ENCODE peak calls at places on chromosomes 6 and 20, in seven cellular contexts. One of them, this sample, is unnamed.

GRCh38 chr6:145508107-145508506 is 227.2 kb downstream of the EPM2A start:
- DNase-seq in IMR-90: no peak
- DNase-seq in neuronal stem cell: no peak
- DNase-seq in H1: no peak
- DNase-seq in mesendoderm: peak
- DNase-seq in H9: peak
- DNase-seq in trophoblast cell: no peak
- DNase-seq in this sample: no peak

GRCh38 chr20:15560936-15561531 is 1012.2 kb downstream of the KIF16B start:
- DNase-seq in mesendoderm: no peak
- DNase-seq in neuronal stem cell: no peak
- DNase-seq in H9: no peak
- DNase-seq in IMR-90: no peak
- DNase-seq in trophoblast cell: no peak
- DNase-seq in H1: no peak
- DNase-seq in this sample: no peak

GRCh38 chr20:35831029-35831428 is 59.2 kb downstream of the PHF20 start:
- DNase-seq in IMR-90: peak
- DNase-seq in neuronal stem cell: no peak
- DNase-seq in trophoblast cell: no peak
- DNase-seq in H9: no peak
- DNase-seq in H1: no peak
- DNase-seq in mesendoderm: no peak
- DNase-seq in this sample: no peak

GRCh38 chr6:149364558-149364957 is 35.5 kb upstream of the SUMO4 start:
- DNase-seq in H9: no peak
- DNase-seq in H1: no peak
- DNase-seq in IMR-90: peak
- DNase-seq in neuronal stem cell: no peak
- DNase-seq in mesendoderm: no peak
- DNase-seq in trophoblast cell: no peak
- DNase-seq in this sample: peak

GRCh38 chr6:108133594-108134179 is 32.1 kb upstream of the NR2E1 start:
- DNase-seq in mesendoderm: peak
- DNase-seq in IMR-90: peak
- DNase-seq in neuronal stem cell: peak
- DNase-seq in H1: peak
- DNase-seq in trophoblast cell: peak
- DNase-seq in H9: peak
- DNase-seq in this sample: peak

GRCh38 chr6:5833120-5833519 is 173.6 kb downstream of the NRN1 start:
- DNase-seq in H1: no peak
- DNase-seq in mesendoderm: no peak
- DNase-seq in IMR-90: no peak
- DNase-seq in trophoblast cell: no peak
- DNase-seq in H9: no peak
- DNase-seq in neuronal stem cell: no peak
- DNase-seq in this sample: no peak

GRCh38 chr6:4084444-4085328 is 5.7 kb upstream of the FAM217A start:
- DNase-seq in IMR-90: no peak
- DNase-seq in H1: no peak
- DNase-seq in neuronal stem cell: no peak
- DNase-seq in trophoblast cell: no peak
- DNase-seq in mesendoderm: no peak
- DNase-seq in H9: no peak
- DNase-seq in this sample: no peak

GRCh38 chr20:33650111-33650752 is 11.9 kb upstream of the C20orf144 start:
- DNase-seq in trophoblast cell: no peak
- DNase-seq in IMR-90: no peak
- DNase-seq in mesendoderm: no peak
- DNase-seq in H9: no peak
- DNase-seq in H1: no peak
- DNase-seq in neuronal stem cell: no peak
- DNase-seq in this sample: no peak

GRCh38 chr6:167858842-167859520 is 32.3 kb downstream of the AFDN start:
- DNase-seq in H9: no peak
- DNase-seq in trophoblast cell: peak
- DNase-seq in IMR-90: no peak
- DNase-seq in H1: no peak
- DNase-seq in mesendoderm: peak
- DNase-seq in neuronal stem cell: no peak
- DNase-seq in this sample: peak

GRCh38 chr6:137867685-137868509 is 838 bp downstream of the TNFAIP3 start:
- DNase-seq in H9: peak
- DNase-seq in mesendoderm: no peak
- DNase-seq in trophoblast cell: no peak
- DNase-seq in neuronal stem cell: peak
- DNase-seq in IMR-90: peak
- DNase-seq in H1: no peak
- DNase-seq in this sample: peak

GRCh38 chr6:137870744-137871247 is 3.7 kb downstream of the TNFAIP3 start:
- DNase-seq in mesendoderm: no peak
- DNase-seq in trophoblast cell: no peak
- DNase-seq in IMR-90: peak
- DNase-seq in H1: no peak
- DNase-seq in H9: no peak
- DNase-seq in neuronal stem cell: no peak
- DNase-seq in this sample: peak

GRCh38 chr6:137870286-137870685 is 3.2 kb downstream of the TNFAIP3 start:
- DNase-seq in mesendoderm: no peak
- DNase-seq in H9: no peak
- DNase-seq in neuronal stem cell: no peak
- DNase-seq in trophoblast cell: no peak
- DNase-seq in IMR-90: no peak
- DNase-seq in H1: no peak
- DNase-seq in this sample: no peak

GRCh38 chr6:137869781-137870180 is 2.7 kb downstream of the TNFAIP3 start:
- DNase-seq in mesendoderm: no peak
- DNase-seq in trophoblast cell: no peak
- DNase-seq in IMR-90: no peak
- DNase-seq in H9: no peak
- DNase-seq in neuronal stem cell: no peak
- DNase-seq in H1: no peak
- DNase-seq in this sample: no peak

DNA sequence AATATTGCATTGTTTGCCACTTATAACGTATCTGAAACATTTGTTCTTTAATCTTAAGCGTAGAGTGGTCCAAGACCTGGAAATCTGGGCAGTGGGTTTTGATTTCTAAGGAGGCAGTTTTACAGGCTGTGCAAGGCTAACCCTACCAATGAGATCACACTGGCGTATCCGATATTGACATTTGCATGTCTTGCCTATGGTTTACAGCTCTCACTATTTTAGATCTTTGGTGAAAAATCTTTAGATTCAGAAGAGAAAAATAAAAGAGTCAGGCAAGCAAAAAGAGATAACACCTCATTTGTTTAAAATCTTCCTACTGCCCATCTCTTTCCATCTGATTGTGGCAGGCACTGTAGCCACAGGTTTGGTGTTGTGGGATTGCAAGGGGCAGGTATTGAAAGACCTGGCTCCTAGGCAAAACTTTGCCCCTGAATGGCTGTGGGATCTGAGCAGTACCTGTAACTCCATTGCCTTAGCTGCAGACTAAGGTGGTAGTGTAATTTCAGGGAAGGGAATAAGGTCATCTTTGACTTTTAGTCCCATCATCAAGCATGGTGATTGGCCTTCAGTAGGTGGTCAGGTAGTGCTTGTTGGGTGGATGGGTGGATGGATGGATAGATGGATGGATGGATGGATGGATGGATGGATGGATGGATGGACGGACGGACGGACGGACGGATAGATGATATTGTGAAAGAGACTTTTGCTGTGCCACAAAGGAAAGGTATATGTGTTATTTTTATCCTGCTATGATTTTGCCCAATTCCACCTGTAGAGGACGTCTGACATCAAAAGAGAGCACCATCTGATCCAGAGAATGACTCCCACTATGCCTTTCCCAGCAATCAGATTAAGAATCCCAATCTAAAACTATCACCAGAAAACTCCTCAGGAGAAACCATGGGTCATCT is 1.9 kb downstream of the TNFAIP3 start:
- DNase-seq in H9: no peak
- DNase-seq in H1: no peak
- DNase-seq in IMR-90: no peak
- DNase-seq in neuronal stem cell: no peak
- DNase-seq in trophoblast cell: no peak
- DNase-seq in mesendoderm: no peak
- DNase-seq in this sample: no peak
- H2BK5ac ChIP-seq in H9: no peak
- H2BK5ac ChIP-seq in H1: no peak
- H2BK5ac ChIP-seq in IMR-90: no peak
- H2BK5ac ChIP-seq in neuronal stem cell: no peak
- H2BK5ac ChIP-seq in trophoblast cell: no peak
- H2BK5ac ChIP-seq in mesendoderm: no peak
- H2BK5ac ChIP-seq in this sample: no peak

DNA sequence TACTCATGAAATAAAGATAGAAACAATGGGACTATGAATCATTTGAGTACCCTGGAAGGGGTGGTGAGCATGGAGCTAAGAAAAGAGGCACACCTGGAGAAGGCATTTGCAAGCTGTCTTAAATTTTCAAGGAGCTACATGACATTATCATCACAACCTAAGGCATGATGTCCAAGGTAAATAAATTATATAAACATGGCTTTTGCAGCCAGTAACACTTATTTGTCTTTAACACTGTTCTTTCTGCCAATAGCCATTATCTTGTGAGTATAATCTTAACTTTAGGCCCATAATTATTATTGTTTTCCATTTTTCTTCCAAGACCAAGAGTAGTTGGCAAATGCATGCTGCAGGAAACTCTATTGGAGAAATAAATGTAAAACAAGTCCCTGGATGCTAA is 63.7 kb downstream of the ALDH5A1 start:
- DNase-seq in H9: no peak
- DNase-seq in neuronal stem cell: no peak
- DNase-seq in IMR-90: no peak
- DNase-seq in mesendoderm: no peak
- DNase-seq in H1: no peak
- DNase-seq in trophoblast cell: no peak
- DNase-seq in this sample: no peak
- H2BK5ac ChIP-seq in H9: no peak
- H2BK5ac ChIP-seq in neuronal stem cell: no peak
- H2BK5ac ChIP-seq in IMR-90: no peak
- H2BK5ac ChIP-seq in mesendoderm: no peak
- H2BK5ac ChIP-seq in H1: no peak
- H2BK5ac ChIP-seq in trophoblast cell: no peak
- H2BK5ac ChIP-seq in this sample: no peak

GRCh38 chr20:50545123-50545522 is 34.9 kb downstream of the PTPN1 start:
- DNase-seq in IMR-90: no peak
- DNase-seq in neuronal stem cell: no peak
- DNase-seq in trophoblast cell: no peak
- DNase-seq in H1: no peak
- DNase-seq in H9: no peak
- DNase-seq in mesendoderm: no peak
- DNase-seq in this sample: no peak

GRCh38 chr20:50541606-50542041 is 31.4 kb downstream of the PTPN1 start:
- DNase-seq in neuronal stem cell: no peak
- DNase-seq in H1: no peak
- DNase-seq in mesendoderm: no peak
- DNase-seq in trophoblast cell: no peak
- DNase-seq in H9: no peak
- DNase-seq in IMR-90: no peak
- DNase-seq in this sample: no peak

GRCh38 chr20:50540620-50541605 is 30.7 kb downstream of the PTPN1 start:
- DNase-seq in H1: no peak
- DNase-seq in H9: no peak
- DNase-seq in IMR-90: peak
- DNase-seq in neuronal stem cell: no peak
- DNase-seq in mesendoderm: peak
- DNase-seq in trophoblast cell: peak
- DNase-seq in this sample: peak

GRCh38 chr20:50546729-50547314 is 36.6 kb downstream of the PTPN1 start:
- DNase-seq in H1: no peak
- DNase-seq in trophoblast cell: no peak
- DNase-seq in H9: no peak
- DNase-seq in IMR-90: no peak
- DNase-seq in neuronal stem cell: no peak
- DNase-seq in mesendoderm: no peak
- DNase-seq in this sample: peak

DNA sequence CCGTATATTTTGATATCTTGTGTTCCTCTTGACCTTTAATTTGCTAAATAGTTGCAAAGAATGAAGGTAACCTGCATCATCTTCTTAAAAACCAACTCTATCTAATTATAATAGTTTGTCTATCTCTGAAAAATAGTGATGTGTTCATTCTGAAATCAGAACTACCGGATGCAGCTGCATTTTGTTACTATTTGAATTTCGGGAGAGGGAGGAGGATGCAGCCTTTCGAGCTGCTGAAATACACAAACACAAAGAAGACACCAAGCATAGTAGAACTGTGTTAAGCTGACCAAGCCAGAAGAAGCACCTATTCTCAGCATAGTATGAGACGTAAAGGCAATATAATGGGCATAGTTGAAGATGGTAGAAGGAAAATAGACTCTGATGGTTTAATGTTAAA is 33.1 kb downstream of the PTPN1 start:
- DNase-seq in IMR-90: no peak
- DNase-seq in H9: no peak
- DNase-seq in mesendoderm: no peak
- DNase-seq in trophoblast cell: no peak
- DNase-seq in neuronal stem cell: no peak
- DNase-seq in H1: no peak
- DNase-seq in this sample: no peak
- H2BK5ac ChIP-seq in IMR-90: peak
- H2BK5ac ChIP-seq in H9: no peak
- H2BK5ac ChIP-seq in mesendoderm: no peak
- H2BK5ac ChIP-seq in trophoblast cell: no peak
- H2BK5ac ChIP-seq in neuronal stem cell: no peak
- H2BK5ac ChIP-seq in H1: no peak
- H2BK5ac ChIP-seq in this sample: no peak

DNA sequence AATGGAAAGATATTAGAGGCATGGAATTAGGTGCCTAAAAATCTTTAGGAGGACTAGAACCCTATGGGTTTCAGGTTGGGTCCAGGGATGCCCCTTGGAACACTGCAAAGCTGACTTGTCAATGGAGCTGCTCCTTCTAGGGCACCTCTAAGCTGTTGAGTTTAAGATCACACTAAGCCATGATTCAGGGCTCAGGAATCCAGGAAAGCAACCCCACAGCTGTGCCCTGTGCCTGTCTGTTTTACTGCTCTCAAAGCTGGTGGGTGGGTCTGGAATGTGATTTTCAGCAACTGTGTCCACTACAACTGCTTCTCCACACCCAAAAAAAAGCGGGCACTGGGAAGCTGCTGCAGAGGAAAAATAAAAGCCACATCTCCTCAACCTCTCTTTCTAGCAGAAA is 310.4 kb upstream of the MOCS1 start:
- DNase-seq in H1: no peak
- DNase-seq in neuronal stem cell: no peak
- DNase-seq in H9: no peak
- DNase-seq in mesendoderm: no peak
- DNase-seq in trophoblast cell: peak
- DNase-seq in IMR-90: no peak
- DNase-seq in this sample: no peak
- H2BK5ac ChIP-seq in H1: no peak
- H2BK5ac ChIP-seq in neuronal stem cell: no peak
- H2BK5ac ChIP-seq in H9: no peak
- H2BK5ac ChIP-seq in mesendoderm: no peak
- H2BK5ac ChIP-seq in trophoblast cell: no peak
- H2BK5ac ChIP-seq in IMR-90: no peak
- H2BK5ac ChIP-seq in this sample: no peak

This sample was measured in mesenchymal stem cell.